ENCODE peak calls at places on chromosomes 5 and 9, in ten cellular contexts. F is choroid plexus epithelial cell; L is mucosa of gallbladder; Z is GM03348; C is effector memory CD4-positive, alpha-beta T cell; J is LoVo; T is progenitor cell of endocrine pancreas; P is A172; B is sciatic nerve; Y is iris pigment epithelial cell. S is an unnamed sample.

GRCh38 chr5:179762781-179763176 is 30.2 kb downstream of the MAML1 start:
- DNase-seq in T (no peak), J (no peak), P (peak), Z (peak), B (no peak), F (peak), Y (peak), L (no peak), C (no peak), S (peak)

GRCh38 chr9:15349892-15350761 is 43.1 kb upstream of the TTC39B start:
- DNase-seq in T (no peak), Y (peak), Z (no peak), J (peak), L (peak), B (no peak), C (no peak), F (peak), P (peak), S (peak)

GRCh38 chr5:117486879-117487391 is 912.3 kb upstream of the SEMA6A start:
- DNase-seq in J (peak), F (no peak), Y (no peak), L (no peak), P (peak), C (no peak), T (no peak), Z (no peak), B (no peak), S (no peak)

GRCh38 chr5:108360280-108360679 is 21.6 kb downstream of the FBXL17 start:
- DNase-seq in F (no peak), J (no peak), Z (no peak), Y (no peak), P (no peak), B (no peak), L (no peak), C (no peak), T (no peak), S (no peak)

GRCh38 chr9:127361561-127361960 is 35.4 kb upstream of the SLC2A8 start:
- DNase-seq in P (no peak), L (no peak), C (no peak), Y (no peak), B (no peak), T (no peak), F (no peak), Z (no peak), J (no peak), S (no peak)

GRCh38 chr9:38154501-38155421 is 85.7 kb upstream of the SHB start:
- DNase-seq in Y (no peak), F (no peak), Z (no peak), P (no peak), J (no peak), C (no peak), B (no peak), T (no peak), L (no peak), S (no peak)

GRCh38 chr9:97271292-97271691 is 36.2 kb upstream of the CCDC180 start:
- DNase-seq in L (no peak), J (no peak), B (no peak), C (no peak), F (no peak), T (no peak), Z (no peak), Y (no peak), P (no peak), S (no peak)

GRCh38 chr5:77915346-77915745 is 139.2 kb upstream of the TBCA start:
- DNase-seq in C (no peak), P (no peak), B (no peak), Y (no peak), F (no peak), Z (no peak), J (no peak), T (no peak), L (no peak), S (no peak)

GRCh38 chr9:124040935-124041816 is 29.6 kb downstream of the LHX2 start:
- DNase-seq in Y (no peak), T (peak), L (peak), Z (peak), B (no peak), P (no peak), J (peak), F (no peak), C (peak), S (no peak)

GRCh38 chr9:126119731-126120130 is 206.9 kb upstream of the MVB12B start:
- DNase-seq in Z (no peak), P (no peak), F (no peak), J (no peak), L (no peak), Y (no peak), C (no peak), T (no peak), B (peak), S (no peak)

GRCh38 chr5:120479066-120479465 is 15.0 kb downstream of the PRR16 start:
- DNase-seq in Y (peak), L (no peak), T (no peak), B (no peak), P (no peak), J (no peak), F (peak), C (no peak), Z (no peak), S (peak)

GRCh38 chr5:141234109-141234508 is 11.0 kb downstream of the PCDHB14 start:
- DNase-seq in Y (no peak), J (no peak), L (no peak), C (no peak), T (no peak), P (no peak), Z (peak), B (no peak), F (peak), S (no peak)

GRCh38 chr5:107840161-107840560 is 169.4 kb upstream of the EFNA5 start:
- DNase-seq in Y (no peak), J (no peak), Z (no peak), C (no peak), B (no peak), P (no peak), T (no peak), L (no peak), F (no peak), S (no peak)

GRCh38 chr9:132078369-132079356 is 1.0 kb downstream of the MED27 start:
- DNase-seq in T (no peak), B (no peak), C (no peak), P (peak), Z (peak), L (no peak), F (peak), J (no peak), Y (peak), S (peak)

GRCh38 chr5:88722546-88722945 is 160.4 kb downstream of the MEF2C start:
- DNase-seq in J (no peak), Y (no peak), P (no peak), L (no peak), Z (no peak), C (no peak), T (no peak), F (no peak), B (no peak), S (no peak)

GRCh38 chr9:128317629-128318028 is 4.6 kb downstream of the TRUB2 start:
- DNase-seq in B (no peak), P (no peak), Z (no peak), L (no peak), C (no peak), J (no peak), Y (no peak), F (no peak), T (no peak), S (no peak)

GRCh38 chr9:2159521-2160417 is 144.6 kb downstream of the SMARCA2 start:
- DNase-seq in T (no peak), F (peak), C (no peak), P (peak), Y (peak), Z (no peak), B (no peak), J (no peak), L (no peak), S (peak)